ENCODE peak calls at places on chromosomes 16 and 17, in seven cellular contexts. W, L, N, Q, U, O and V are unnamed samples.

GRCh38 chr16:30521873-30522641 is 4.3 kb downstream of the ZNF768 start:
- DNase-seq in Q (no peak), W (no peak), N (no peak), L (no peak), O (no peak), U (peak; percentile 71), V (no peak)

GRCh38 chr17:43814026-43814425 is 18.9 kb downstream of the MPP3 start:
- DNase-seq in W (no peak), Q (no peak), U (no peak), O (no peak), L (no peak), N (peak; percentile 71), V (no peak)

GRCh38 chr17:82351254-82351712 is 7.8 kb upstream of the TEX19 start:
- DNase-seq in W (no peak), N (no peak), L (no peak), O (peak; percentile 98), Q (no peak), U (no peak), V (no peak)

GRCh38 chr16:4924593-4925378 is 12.2 kb downstream of the PPL start:
- DNase-seq in U (peak; percentile 82), O (no peak), L (peak; percentile 86), W (no peak), N (peak; percentile 65), Q (peak; percentile 42), V (peak; percentile 67)

GRCh38 chr16:12097523-12098428 is 121.2 kb downstream of the SNX29 start:
- DNase-seq in O (no peak), U (peak; percentile 58), W (peak; percentile 34), N (no peak), Q (peak; percentile 45), L (peak; percentile 17), V (no peak)

GRCh38 chr17:50830994-50831393 is 4.4 kb upstream of the WFIKKN2 start:
- DNase-seq in N (peak; percentile 33), U (peak; percentile 15), O (no peak), L (no peak), W (no peak), Q (peak; percentile 66), V (peak; percentile 61)

GRCh38 chr17:83201206-83202001 is 122.0 kb downstream of the METRNL start:
- DNase-seq in L (no peak), U (no peak), O (no peak), W (peak; percentile 14), N (no peak), Q (no peak), V (no peak)

GRCh38 chr16:7910116-7910515 is 577.5 kb downstream of the RBFOX1 start:
- DNase-seq in U (no peak), W (no peak), N (no peak), L (no peak), Q (no peak), O (no peak), V (no peak)

GRCh38 chr17:80475949-80476876 is at the start of gene NPTX1:
- DNase-seq in N (peak; percentile 49), W (peak; percentile 60), L (peak; percentile 23), U (peak; percentile 66), Q (peak; percentile 67), O (no peak), V (peak; percentile 87)

GRCh38 chr17:16406742-16407674 is 8.4 kb upstream of the TRPV2 start:
- DNase-seq in W (peak; percentile 49), N (peak; percentile 96), U (peak; percentile 56), L (peak; percentile 39), O (no peak), Q (peak; percentile 89), V (peak; percentile 88)

GRCh38 chr17:64741038-64741641 is 79.0 kb upstream of the SMURF2 start:
- DNase-seq in W (peak; percentile 50), N (no peak), L (no peak), U (no peak), Q (no peak), O (peak; percentile 18), V (no peak)

GRCh38 chr17:12575641-12576040 is 90.0 kb upstream of the MYOCD start:
- DNase-seq in N (no peak), U (no peak), Q (no peak), O (no peak), L (no peak), W (no peak), V (no peak)

GRCh38 chr17:53420035-53420641 is 402.6 kb upstream of the KIF2B start:
- DNase-seq in W (no peak), L (peak; percentile 38), O (no peak), U (no peak), N (no peak), Q (no peak), V (no peak)

GRCh38 chr16:47320546-47321315 is 140.1 kb downstream of the ITFG1 start:
- DNase-seq in U (no peak), Q (no peak), N (no peak), W (peak; percentile 41), L (no peak), O (no peak), V (peak; percentile 3)

GRCh38 chr17:42378597-42379594 is 9.3 kb downstream of the STAT3 start:
- DNase-seq in W (peak; percentile 64), U (no peak), N (peak; percentile 52), L (no peak), Q (no peak), O (peak; percentile 46), V (no peak)

GRCh38 chr17:37092041-37092440 is 143.3 kb downstream of the AATF start:
- DNase-seq in Q (no peak), W (no peak), N (no peak), O (no peak), U (peak; percentile 63), L (no peak), V (no peak)

GRCh38 chr17:3772764-3773163 is 28.2 kb downstream of the ITGAE start:
- DNase-seq in L (no peak), U (no peak), Q (no peak), N (peak; percentile 78), W (no peak), O (no peak), V (no peak)

GRCh38 chr17:79038545-79039135 is 14.7 kb downstream of the C1QTNF1 start:
- DNase-seq in O (no peak), Q (no peak), W (peak; percentile 99), N (no peak), U (no peak), L (peak; percentile 94), V (no peak)

GRCh38 chr16:84592718-84593117 is 25.2 kb downstream of the COTL1 start:
- DNase-seq in W (no peak), L (no peak), U (no peak), O (no peak), Q (no peak), N (no peak), V (no peak)

GRCh38 chr16:84593825-84594724 is 23.8 kb downstream of the COTL1 start:
- DNase-seq in N (peak; percentile 64), W (no peak), L (no peak), Q (no peak), O (peak; percentile 97), U (no peak), V (peak; percentile 58)

GRCh38 chr16:84595052-84595481 is 22.8 kb downstream of the COTL1 start:
- DNase-seq in L (no peak), W (no peak), N (no peak), O (peak; percentile 30), Q (no peak), U (no peak), V (no peak)

GRCh38 chr16:84596161-84596560 is 21.7 kb downstream of the COTL1 start:
- DNase-seq in L (no peak), W (no peak), U (no peak), Q (no peak), N (no peak), O (no peak), V (no peak)

DNA sequence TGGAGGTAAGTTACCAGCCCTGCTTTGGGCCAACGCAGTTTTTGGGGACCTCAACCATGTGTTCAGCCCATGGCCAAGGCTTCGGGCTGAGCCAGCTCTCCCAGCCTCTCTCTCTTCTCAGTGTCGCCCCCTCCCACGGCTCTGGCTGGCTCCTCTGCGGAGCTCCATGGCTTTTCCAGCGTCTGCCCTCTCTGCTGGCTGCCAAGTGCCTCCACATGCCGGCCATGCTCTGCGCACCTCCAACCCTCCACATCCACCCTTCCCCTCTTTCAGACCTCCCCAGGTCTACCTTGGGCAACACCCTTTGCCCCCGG is 23.2 kb downstream of the COTL1 start:
- DNase-seq in W (no peak), Q (no peak), L (no peak), U (no peak), O (no peak), N (peak; percentile 55), V (no peak)
- TF ChIP-seq EZH2phosphoT487 in W (no peak), Q (no peak), L (no peak), U (no peak), O (no peak), N (no peak), V (no peak)

DNA sequence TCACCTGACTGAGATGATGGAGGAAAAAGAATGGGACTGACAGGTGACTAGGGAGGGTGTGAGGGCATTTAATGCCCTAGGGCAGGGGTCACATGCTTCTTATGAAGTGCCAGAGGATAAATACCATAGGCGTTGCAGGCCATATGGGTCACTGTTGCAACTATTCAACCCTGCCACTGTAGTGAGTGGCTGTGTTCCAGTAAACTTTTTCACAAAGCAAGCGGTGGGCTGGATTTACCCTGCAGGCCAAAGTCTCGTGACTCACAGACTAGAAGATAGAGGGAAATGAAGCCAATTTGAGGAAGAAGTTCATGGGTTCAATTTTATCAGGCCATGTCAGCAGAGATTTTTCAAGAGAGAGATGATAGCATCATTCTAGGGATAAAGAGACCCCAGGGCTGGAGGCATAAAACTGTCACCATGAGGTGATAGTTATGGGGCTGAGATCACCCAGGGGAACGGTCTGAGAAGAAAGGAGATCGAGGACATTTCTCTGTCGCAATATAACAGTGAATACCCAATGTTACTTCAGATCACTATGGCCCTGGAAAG is 8.6 kb downstream of the ARHGAP17 start:
- DNase-seq in L (no peak), O (no peak), Q (no peak), U (peak; percentile 67), N (no peak), W (peak; percentile 88), V (peak; percentile 34)
- TF ChIP-seq EZH2phosphoT487 in L (no peak), O (no peak), Q (no peak), U (no peak), N (no peak), W (no peak), V (no peak)

DNA sequence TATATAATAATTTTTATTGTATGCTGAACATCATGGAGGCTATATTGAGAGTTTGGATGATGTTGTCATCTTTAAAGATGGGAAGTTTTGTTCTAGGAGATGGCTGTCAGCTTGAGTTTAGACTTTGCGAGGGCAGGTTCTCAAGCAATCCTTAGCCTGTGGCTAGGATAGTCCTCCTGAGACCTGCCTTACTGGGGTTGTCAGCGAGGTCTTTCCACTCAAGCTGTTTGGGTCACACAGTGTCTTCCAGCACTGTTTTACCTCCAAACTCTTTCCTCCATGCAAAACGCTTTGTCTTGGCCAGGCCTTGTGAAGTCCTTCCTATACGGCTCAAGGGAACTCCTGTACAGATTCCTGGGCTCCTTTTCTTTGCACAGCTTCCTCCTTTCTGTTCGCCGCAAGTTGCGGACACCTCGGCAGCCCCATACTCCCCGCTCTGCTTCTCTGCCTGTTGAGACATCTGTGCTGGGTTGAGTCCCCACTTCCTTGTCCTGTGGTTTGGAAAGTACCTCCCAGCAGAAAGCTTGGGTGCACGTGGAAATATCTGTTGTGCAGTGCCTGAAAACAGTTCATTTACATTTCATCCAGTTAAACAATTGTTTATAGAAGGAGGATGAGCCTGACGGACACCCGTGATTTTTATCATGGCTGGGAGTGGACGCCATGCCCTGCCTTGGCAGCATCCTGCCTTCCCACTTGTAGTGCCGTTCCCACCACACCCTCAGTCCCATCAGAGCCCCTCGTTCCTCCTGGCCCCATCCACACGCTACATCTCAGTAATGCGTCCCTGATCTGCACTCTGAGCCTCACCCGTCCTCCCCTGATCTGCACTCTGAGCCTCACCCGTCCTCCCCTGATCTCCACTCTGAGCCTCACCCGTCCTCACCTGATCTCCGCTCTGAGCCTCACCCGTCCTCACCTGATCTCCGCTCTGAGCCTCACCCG is 55.0 kb upstream of the CBFA2T3 start:
- DNase-seq in U (no peak), N (no peak), W (no peak), O (peak; percentile 49), Q (no peak), L (no peak), V (no peak)
- TF ChIP-seq EZH2phosphoT487 in U (no peak), N (no peak), W (no peak), O (no peak), Q (no peak), L (no peak), V (no peak)

GRCh38 chr16:88476817-88477397 is 23.8 kb downstream of the ZFPM1 start:
- DNase-seq in L (no peak), W (no peak), O (no peak), U (no peak), N (no peak), Q (no peak), V (no peak)
- TF ChIP-seq EZH2phosphoT487 in L (no peak), W (no peak), O (no peak), U (no peak), N (no peak), Q (no peak), V (no peak)